ENCODE peak calls at places on chromosomes 6 and 20, in four cellular contexts. F, J, K and L are unnamed samples.

GRCh38 chr20:41317536-41318270 is at the start of gene ZHX3:
- DNase-seq in J (peak; percentile 95), K (peak; percentile 99), F (peak; percentile 78), L (peak; percentile 94)

GRCh38 chr20:62021794-62022419 is 43.8 kb downstream of the TAF4 start:
- DNase-seq in K (no peak), F (no peak), J (no peak), L (no peak)

GRCh38 chr6:80004199-80005072 is at the start of gene TTK:
- DNase-seq in J (peak; percentile 96), K (peak; percentile 96), F (peak; percentile 78), L (peak; percentile 95)

GRCh38 chr6:32529697-32530429 is at the start of gene HLA-DRB5:
- DNase-seq in J (no peak), K (no peak), F (no peak), L (peak; percentile 49)

GRCh38 chr6:9116026-9116425 is 680.7 kb upstream of the SLC35B3 start:
- DNase-seq in J (no peak), K (no peak), F (no peak), L (peak; percentile 84)

GRCh38 chr6:170127151-170127550 is 163.7 kb downstream of the DLL1 start:
- DNase-seq in F (no peak), K (peak; percentile 2), J (no peak), L (no peak)

GRCh38 chr20:19045366-19045765 is 167.1 kb upstream of the SLC24A3 start:
- DNase-seq in J (no peak), F (no peak), K (no peak), L (peak; percentile 12)

GRCh38 chr20:14700641-14700965 is 363.2 kb upstream of the FLRT3 start:
- DNase-seq in F (no peak), K (peak; percentile 41), J (peak; percentile 80), L (no peak)

GRCh38 chr20:45467861-45468260 is 1.7 kb upstream of the WFDC2 start:
- DNase-seq in K (no peak), J (no peak), F (no peak), L (no peak)

GRCh38 chr20:14775778-14776177 is 438.4 kb upstream of the FLRT3 start:
- DNase-seq in K (peak; percentile 71), F (no peak), J (peak; percentile 91), L (no peak)

GRCh38 chr20:3209946-3210317 is 634 bp downstream of the ITPA start:
- DNase-seq in K (no peak), F (no peak), J (peak; percentile 7), L (no peak)

GRCh38 chr6:20929283-20929682 is 395.0 kb downstream of the CDKAL1 start:
- DNase-seq in K (no peak), F (no peak), J (no peak), L (no peak)

GRCh38 chr6:49607391-49607982 is 29.2 kb downstream of the RHAG start:
- DNase-seq in F (no peak), J (peak; percentile 33), K (no peak), L (no peak)

GRCh38 chr6:141290871-141291270 is 841.9 kb upstream of the GJE1 start:
- DNase-seq in J (no peak), K (no peak), F (no peak), L (no peak)

GRCh38 chr20:14334306-14334930 is 3.0 kb downstream of the FLRT3 start:
- DNase-seq in J (peak; percentile 70), K (peak; percentile 86), F (no peak), L (no peak)

GRCh38 chr6:56868687-56869086 is 86.2 kb upstream of the BEND6 start:
- DNase-seq in K (no peak), J (peak; percentile 57), F (peak; percentile 12), L (no peak)

GRCh38 chr6:33207569-33208088 is 671 bp upstream of the RING1 start:
- DNase-seq in K (peak; percentile 80), F (no peak), J (peak; percentile 39), L (no peak)

GRCh38 chr6:74607934-74608333 is 597.9 kb downstream of the COL12A1 start:
- DNase-seq in K (no peak), J (no peak), F (no peak), L (peak; percentile 2)

GRCh38 chr20:46700481-46700880 is 9.0 kb upstream of the SLC2A10 start:
- DNase-seq in J (no peak), F (no peak), K (no peak), L (no peak)

GRCh38 chr6:167697316-167697715 is 129.4 kb upstream of the AFDN start:
- DNase-seq in F (no peak), K (no peak), J (no peak), L (no peak)

GRCh38 chr20:44217342-44218092 is 6.9 kb upstream of the OSER1 start:
- DNase-seq in J (peak; percentile 52), F (no peak), K (peak; percentile 83), L (peak; percentile 50)

GRCh38 chr6:160297310-160297709 is 38.7 kb upstream of the SLC22A2 start:
- DNase-seq in J (no peak), F (no peak), K (peak; percentile 37), L (no peak)

GRCh38 chr20:17343631-17344447 is 117.0 kb downstream of the PCSK2 start:
- DNase-seq in F (no peak), J (no peak), K (no peak), L (no peak)

GRCh38 chr6:41801380-41801779 is 13.9 kb downstream of the TOMM6 start:
- DNase-seq in F (no peak), K (no peak), J (no peak), L (peak; percentile 7)

GRCh38 chr20:58308680-58309527 is 611 bp upstream of the RAB22A start:
- DNase-seq in F (no peak), J (peak; percentile 40), K (peak; percentile 29), L (no peak)

GRCh38 chr20:14445310-14445709 is 107.9 kb upstream of the FLRT3 start:
- DNase-seq in F (no peak), K (no peak), J (peak; percentile 71), L (no peak)

GRCh38 chr20:63218701-63219446 is 2.9 kb upstream of the YTHDF1 start:
- DNase-seq in F (no peak), J (no peak), K (no peak), L (no peak)

GRCh38 chr6:13526718-13527668 is 39.6 kb upstream of the GFOD1 start:
- DNase-seq in J (peak; percentile 28), F (no peak), K (no peak), L (peak; percentile 94)

GRCh38 chr6:90790058-90790457 is 203.2 kb upstream of the MAP3K7 start:
- DNase-seq in F (no peak), K (peak; percentile 15), J (peak; percentile 25), L (no peak)

GRCh38 chr20:15339264-15339663 is 1001.9 kb upstream of the FLRT3 start:
- DNase-seq in J (peak; percentile 5), F (no peak), K (no peak), L (no peak)

GRCh38 chr6:143885116-143885515 is 20.8 kb downstream of the ZC2HC1B start:
- DNase-seq in K (no peak), J (no peak), F (no peak), L (no peak)

GRCh38 chr6:53058388-53058890 is 6.8 kb upstream of the FBXO9 start:
- DNase-seq in F (no peak), K (no peak), J (no peak), L (no peak)

GRCh38 chr20:10523438-10523837 is 88.3 kb downstream of the SLX4IP start:
- DNase-seq in J (no peak), F (no peak), K (no peak), L (no peak)

GRCh38 chr20:49938173-49939163 is 2.3 kb downstream of the RNF114 start:
- DNase-seq in J (peak; percentile 55), F (no peak), K (peak; percentile 56), L (no peak)

GRCh38 chr6:33974471-33974870 is 170.7 kb upstream of the MLN start:
- DNase-seq in K (no peak), F (no peak), J (no peak), L (no peak)

GRCh38 chr20:61684583-61685235 is 381.0 kb downstream of the TAF4 start:
- DNase-seq in F (no peak), K (no peak), J (peak; percentile 59), L (no peak)